ENCODE peak calls at places on chromosomes 3 and 15, in eight cellular contexts. W is ACHN; Y is HEK293T; H is activated CD8-positive, alpha-beta memory T cell treated with anti-CD3 and anti-CD28 coated beads for 24 hours; G is NCI-H748 treated with DMSO at 0.1 percent for 48 hours; S is LHCN-M2; M is glutamatergic neuron; Z is adipocyte. A is an unnamed sample.

GRCh38 chr3:97901327-97902295 is 70.6 kb downstream of the RIOX2 start:
- DNase-seq in W (no peak), Y (no peak), H (no peak), G (no peak), S (no peak), M (no peak), Z (peak; percentile 27), A (no peak)

GRCh38 chr3:181880339-181880738 is 168.6 kb downstream of the SOX2 start:
- DNase-seq in W (no peak), Y (no peak), H (no peak), G (peak; percentile 66), S (no peak), M (no peak), Z (no peak), A (peak; percentile 56)

GRCh38 chr3:194608981-194609380 is 24.2 kb downstream of the TMEM44 start:
- DNase-seq in W (no peak), Y (no peak), H (no peak), G (no peak), S (no peak), M (no peak), Z (no peak), A (no peak)

GRCh38 chr3:14718539-14718938 is 43.6 kb downstream of the C3orf20 start:
- DNase-seq in W (no peak), Y (no peak), H (no peak), G (no peak), S (no peak), M (no peak), Z (no peak), A (no peak)

GRCh38 chr15:62360286-62360685 is 195.2 kb upstream of the C2CD4B start:
- DNase-seq in W (no peak), Y (no peak), H (no peak), G (peak; percentile 11), S (peak; percentile 9), M (no peak), Z (no peak), A (no peak)

GRCh38 chr3:177177670-177178295 is 19.5 kb downstream of the TBL1XR1 start:
- DNase-seq in W (no peak), Y (no peak), H (no peak), G (no peak), S (no peak), M (no peak), Z (no peak), A (no peak)

GRCh38 chr3:53243165-53243564 is 12.7 kb downstream of the TKT start:
- DNase-seq in W (no peak), Y (no peak), H (no peak), G (no peak), S (no peak), M (peak; percentile 71), Z (peak; percentile 69), A (no peak)

GRCh38 chr15:93917181-93917580 is 314.2 kb upstream of the MCTP2 start:
- DNase-seq in W (no peak), Y (no peak), H (no peak), G (no peak), S (no peak), M (no peak), Z (no peak), A (no peak)